ENCODE peak calls at places on chromosomes 2 and 18, in five cellular contexts. F, O, B, R and L are unnamed samples.

GRCh38 chr2:223692227-223692947 is 90.2 kb upstream of the SCG2 start:
- DNase-seq in O (no peak), F (peak; percentile 59), R (peak; percentile 28), B (peak; percentile 41), L (peak; percentile 62)

GRCh38 chr2:158529379-158530110 is 72.8 kb downstream of the PKP4 start:
- DNase-seq in O (no peak), R (no peak), B (peak; percentile 79), F (no peak), L (no peak)

GRCh38 chr2:161370981-161371380 is 45.1 kb upstream of the TBR1 start:
- DNase-seq in R (no peak), F (peak; percentile 46), B (no peak), O (no peak), L (no peak)

GRCh38 chr2:134659724-134660123 is 59.1 kb downstream of the TMEM163 start:
- DNase-seq in R (no peak), O (no peak), B (no peak), F (no peak), L (no peak)

GRCh38 chr2:24491626-24492282 is 700 bp downstream of the NCOA1 start:
- DNase-seq in B (no peak), F (peak; percentile 77), O (peak; percentile 77), R (peak; percentile 52), L (peak; percentile 16)

GRCh38 chr2:178404380-178404767 is 46.6 kb downstream of the PRKRA start:
- DNase-seq in O (peak; percentile 72), R (peak; percentile 65), B (peak; percentile 81), F (no peak), L (no peak)

GRCh38 chr18:26133652-26134051 is at the start of gene PSMA8:
- DNase-seq in O (peak; percentile 31), R (no peak), B (no peak), F (no peak), L (no peak)

GRCh38 chr2:81266106-81266505 is 961.6 kb upstream of the LRRTM1 start:
- DNase-seq in O (no peak), B (no peak), R (peak; percentile 47), F (peak; percentile 8), L (no peak)

GRCh38 chr2:10229462-10230099 is 73.1 kb upstream of the HPCAL1 start:
- DNase-seq in B (no peak), F (no peak), R (no peak), O (no peak), L (no peak)

GRCh38 chr2:85661139-85661858 is 6.7 kb downstream of the SFTPB start:
- DNase-seq in F (no peak), O (no peak), R (no peak), B (no peak), L (no peak)

GRCh38 chr2:183543222-183543621 is 419.0 kb downstream of the NUP35 start:
- DNase-seq in B (no peak), F (no peak), O (no peak), R (no peak), L (no peak)

GRCh38 chr2:152696476-152696875 is 20.8 kb downstream of the PRPF40A start:
- DNase-seq in O (no peak), F (no peak), B (peak; percentile 47), R (no peak), L (no peak)

GRCh38 chr2:8529706-8530277 is 152.1 kb upstream of the ID2 start:
- DNase-seq in B (no peak), R (peak; percentile 53), F (no peak), O (no peak), L (no peak)

GRCh38 chr2:156322103-156322671 is 10.3 kb downstream of the NR4A2 start:
- DNase-seq in B (no peak), O (peak; percentile 53), R (no peak), F (no peak), L (no peak)

GRCh38 chr2:44441200-44441599 is 79.5 kb downstream of the CAMKMT start:
- DNase-seq in F (no peak), R (no peak), B (no peak), O (no peak), L (no peak)

GRCh38 chr2:1563943-1564342 is 150.7 kb downstream of the TPO start:
- DNase-seq in O (no peak), B (no peak), F (no peak), R (no peak), L (no peak)

GRCh38 chr2:12106440-12107080 is 360.1 kb downstream of the LPIN1 start:
- DNase-seq in O (peak; percentile 15), R (no peak), F (no peak), B (peak; percentile 97), L (peak; percentile 20)